ENCODE peak calls at places on chromosomes 11 and 22, in seven cellular contexts. S is NCI-H345; M is OCI-LY7; D is small intestine; Z is fibroblast of the conjunctiva; W is effector memory CD8-positive, alpha-beta T cell; U is adipocyte. Q is an unnamed sample.

GRCh38 chr11:65569164-65569972 is 909 bp upstream of the ZNRD2 start:
- DNase-seq in U (no peak), M (no peak), S (no peak), W (no peak), D (no peak), Z (no peak), Q (no peak)

GRCh38 chr22:50415426-50415825 is 59.4 kb downstream of the SBF1 start:
- DNase-seq in Z (no peak), U (no peak), W (no peak), M (no peak), S (no peak), D (no peak), Q (no peak)

GRCh38 chr11:88534185-88534584 is 196.6 kb upstream of the CTSC start:
- DNase-seq in Z (no peak), D (no peak), M (no peak), S (no peak), W (no peak), U (no peak), Q (no peak)

GRCh38 chr22:44702479-44703219 is 645 bp downstream of the PRR5 start:
- DNase-seq in D (peak), Z (no peak), W (no peak), U (peak), M (no peak), S (no peak), Q (no peak)

GRCh38 chr22:36329217-36330078 is 58.3 kb downstream of the MYH9 start:
- DNase-seq in Z (no peak), W (peak), D (peak), S (no peak), U (peak), M (peak), Q (peak)

GRCh38 chr22:18032455-18033101 is 8.2 kb upstream of the MICAL3 start:
- DNase-seq in S (no peak), W (no peak), D (peak), Z (no peak), U (peak), M (no peak), Q (no peak)

GRCh38 chr11:65084598-65085375 is 765 bp downstream of the ZFPL1 start:
- DNase-seq in D (no peak), W (no peak), M (no peak), S (no peak), Z (no peak), U (peak), Q (no peak)

GRCh38 chr11:45288395-45288794 is 2.3 kb upstream of the SYT13 start:
- DNase-seq in M (no peak), U (no peak), S (no peak), W (no peak), D (no peak), Z (no peak), Q (no peak)

GRCh38 chr11:106614280-106614679 is 404.0 kb downstream of the GUCY1A2 start:
- DNase-seq in U (no peak), M (no peak), S (no peak), D (no peak), W (no peak), Z (no peak), Q (no peak)

GRCh38 chr22:32796865-32797573 is 4.5 kb upstream of the TIMP3 start:
- DNase-seq in Z (peak), U (peak), D (peak), W (peak), S (no peak), M (peak), Q (no peak)

Q was measured in dermis microvascular lymphatic vessel endothelial cell.